ENCODE peak calls at places on chromosome 10, in four cellular contexts. I is cardiac muscle cell, E is gastrocnemius medialis, T is cardiac fibroblast. A is an unnamed sample.

GRCh38 chr10:129095980-129096339 is 371.1 kb upstream of the MGMT start:
- DNase-seq in E (no peak), T (no peak), I (no peak), A (no peak)

GRCh38 chr10:72319416-72320254 is 35.1 kb downstream of the DNAJB12 start:
- DNase-seq in E (peak; percentile 93), T (peak; percentile 97), I (peak; percentile 97), A (peak; percentile 70)

GRCh38 chr10:71725998-71726672 is 6.6 kb upstream of the C10orf105 start:
- DNase-seq in E (no peak), I (peak; percentile 58), T (peak; percentile 44), A (no peak)

GRCh38 chr10:101001225-101002035 is 1.8 kb downstream of the LZTS2 start:
- DNase-seq in E (peak; percentile 93), I (peak; percentile 92), T (peak; percentile 94), A (no peak)

GRCh38 chr10:121597504-121598241 is 571 bp downstream of the FGFR2 start:
- DNase-seq in I (peak; percentile 3), T (no peak), E (no peak), A (no peak)

GRCh38 chr10:88091490-88092061 is 228.2 kb downstream of the PTEN start:
- DNase-seq in I (no peak), E (peak; percentile 18), T (no peak), A (peak; percentile 96)

GRCh38 chr10:101267336-101267735 is 38.1 kb upstream of the LBX1 start:
- DNase-seq in T (no peak), I (no peak), E (no peak), A (no peak)

GRCh38 chr10:6008497-6009142 is 31.3 kb upstream of the IL15RA start:
- DNase-seq in E (no peak), I (peak; percentile 60), T (peak; percentile 37), A (no peak)

GRCh38 chr10:21519981-21520436 is 5.5 kb downstream of the SKIDA1 start:
- DNase-seq in I (peak; percentile 81), E (no peak), T (peak; percentile 79), A (no peak)

GRCh38 chr10:9018844-9019173 is 964.3 kb downstream of the GATA3 start:
- DNase-seq in E (no peak), T (no peak), I (no peak), A (no peak)

GRCh38 chr10:47253651-47254375 is 46.2 kb upstream of the GDF10 start:
- DNase-seq in E (peak; percentile 82), T (peak; percentile 19), I (peak; percentile 48), A (no peak)

GRCh38 chr10:55629792-55630490 is 731.1 kb downstream of the ZWINT start:
- DNase-seq in T (peak; percentile 41), I (peak; percentile 47), E (no peak), A (no peak)

GRCh38 chr10:10911471-10911921 is 106.2 kb upstream of the CELF2 start:
- DNase-seq in T (peak; percentile 93), E (peak; percentile 72), I (peak; percentile 94), A (no peak)

GRCh38 chr10:6101181-6101580 is 12.3 kb downstream of the RBM17 start:
- DNase-seq in E (no peak), T (no peak), I (no peak), A (no peak)

GRCh38 chr10:69403519-69403918 is 13.2 kb downstream of the TACR2 start:
- DNase-seq in I (peak; percentile 95), E (no peak), T (peak; percentile 93), A (no peak)

GRCh38 chr10:126255313-126255712 is 133.0 kb downstream of the ADAM12 start:
- DNase-seq in I (no peak), E (no peak), T (no peak), A (no peak)

GRCh38 chr10:30829921-30830671 is 200.5 kb upstream of the LYZL2 start:
- DNase-seq in E (no peak), I (peak; percentile 38), T (no peak), A (no peak)

GRCh38 chr10:48518926-48519730 is 85.7 kb downstream of the ARHGAP22 start:
- DNase-seq in T (no peak), I (no peak), E (no peak), A (no peak)

GRCh38 chr10:122044713-122045112 is 55.8 kb downstream of the TACC2 start:
- DNase-seq in T (peak; percentile 55), E (peak; percentile 88), I (peak; percentile 28), A (no peak)

GRCh38 chr10:28913436-28913835 is 236.1 kb downstream of the BAMBI start:
- DNase-seq in E (no peak), T (no peak), I (no peak), A (no peak)

GRCh38 chr10:97574374-97575100 is 2.0 kb downstream of the ANKRD2 start:
- DNase-seq in E (peak; percentile 95), I (peak; percentile 61), T (peak; percentile 78), A (no peak)

GRCh38 chr10:102121739-102122372 is 1.7 kb upstream of the LDB1 start:
- DNase-seq in E (no peak), I (peak; percentile 69), T (peak; percentile 77), A (no peak)

GRCh38 chr10:30782543-30783461 is 153.2 kb upstream of the LYZL2 start:
- DNase-seq in T (peak; percentile 35), E (peak; percentile 49), I (peak; percentile 35), A (no peak)

GRCh38 chr10:17029581-17030271 is 99.9 kb downstream of the CUBN start:
- DNase-seq in E (peak; percentile 39), I (peak; percentile 92), T (peak; percentile 92), A (no peak)

GRCh38 chr10:91034494-91035157 is 113.7 kb upstream of the ANKRD1 start:
- DNase-seq in I (peak; percentile 91), E (peak; percentile 46), T (peak; percentile 96), A (no peak)

GRCh38 chr10:29881336-29881751 is 178.0 kb downstream of the JCAD start:
- DNase-seq in T (no peak), I (peak; percentile 66), E (no peak), A (no peak)

GRCh38 chr10:62618576-62619408 is 185.7 kb upstream of the ADO start:
- DNase-seq in T (peak; percentile 82), E (peak; percentile 27), I (peak; percentile 79), A (no peak)

GRCh38 chr10:72886596-72887522 is 6.7 kb upstream of the OIT3 start:
- DNase-seq in I (peak; percentile 18), E (no peak), T (peak; percentile 26), A (no peak)

GRCh38 chr10:30330512-30331168 is 18.4 kb downstream of the MTPAP start:
- DNase-seq in E (no peak), I (no peak), T (no peak), A (no peak)

GRCh38 chr10:43966571-43966965 is 317.9 kb upstream of the ZNF32 start:
- DNase-seq in E (no peak), T (no peak), I (no peak), A (no peak)

GRCh38 chr10:122471531-122472177 is 10.3 kb downstream of the HTRA1 start:
- DNase-seq in E (no peak), T (no peak), I (no peak), A (no peak)

GRCh38 chr10:99345350-99345749 is 16.2 kb downstream of the CNNM1 start:
- DNase-seq in E (no peak), T (peak; percentile 18), I (peak; percentile 49), A (no peak)

GRCh38 chr10:11787846-11788245 is 35.3 kb upstream of the PROSER2 start:
- DNase-seq in E (no peak), T (no peak), I (no peak), A (no peak)

GRCh38 chr10:102599565-102600327 is 44.5 kb upstream of the TRIM8 start:
- DNase-seq in I (peak; percentile 91), T (peak; percentile 88), E (no peak), A (no peak)

GRCh38 chr10:104711167-104711765 is 70.2 kb downstream of the SORCS3 start:
- DNase-seq in I (no peak), T (no peak), E (no peak), A (no peak)

GRCh38 chr10:110513949-110514348 is 16.2 kb downstream of the DUSP5 start:
- DNase-seq in I (no peak), T (no peak), E (no peak), A (no peak)

GRCh38 chr10:45580781-45581496 is 91.6 kb downstream of the ZFAND4 start:
- DNase-seq in E (no peak), I (no peak), T (no peak), A (no peak)
- TF ChIP-seq CTCF in E (no peak), I (no peak), T (no peak), A (no peak)

GRCh38 chr10:51694369-51694768 is 5.0 kb downstream of the CSTF2T start:
- DNase-seq in I (peak; percentile 44), E (no peak), T (peak; percentile 40), A (no peak)

GRCh38 chr10:51687296-51687695 is 12.1 kb downstream of the CSTF2T start:
- DNase-seq in E (no peak), I (peak; percentile 53), T (peak; percentile 33), A (no peak)

GRCh38 chr10:51696251-51696650 is 3.1 kb downstream of the CSTF2T start:
- DNase-seq in T (no peak), E (no peak), I (no peak), A (no peak)

GRCh38 chr10:51689536-51689935 is 9.9 kb downstream of the CSTF2T start:
- DNase-seq in I (no peak), E (no peak), T (no peak), A (no peak)

GRCh38 chr10:51691135-51691534 is 8.3 kb downstream of the CSTF2T start:
- DNase-seq in T (no peak), E (no peak), I (no peak), A (no peak)
- H3K4me3 ChIP-seq in T (no peak overlapping the region), E (no peak overlapping the region), I (no peak overlapping the region), A (no peak overlapping the region)

DNA sequence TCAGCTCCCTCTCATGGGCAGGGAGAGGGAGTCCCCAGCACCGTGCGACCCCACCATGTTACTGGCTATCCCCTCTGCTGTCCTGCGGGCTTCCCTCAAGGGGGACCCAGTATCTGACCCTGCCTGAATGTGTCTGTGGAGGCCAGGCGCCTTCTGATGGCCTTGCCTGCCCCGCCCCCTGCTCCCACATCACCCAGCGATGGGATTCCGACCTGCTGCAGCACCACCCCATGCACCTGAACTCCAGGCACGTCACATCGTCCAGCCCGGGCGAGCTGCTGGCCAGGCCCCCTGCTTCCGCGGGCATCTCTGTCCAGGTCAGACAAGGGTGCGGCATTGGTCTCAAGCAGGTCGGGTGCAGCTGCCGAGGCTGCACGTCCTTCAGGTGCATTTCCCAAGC is 19.0 kb downstream of the LRRC27 start:
- DNase-seq in I (no peak), T (no peak), E (no peak), A (no peak)
- TF ChIP-seq CTCF in I (no peak), T (no peak), E (no peak), A (no peak)

GRCh38 chr10:81018898-81019890 is 481.5 kb downstream of the SH2D4B start:
- DNase-seq in T (peak; percentile 58), I (peak; percentile 65), E (no peak), A (peak; percentile 29)
- H3K4me3 ChIP-seq in T (no peak overlapping the region), I (no peak overlapping the region), E (no peak overlapping the region), A (no peak overlapping the region)

A was measured in GM12864.